ENCODE peak calls at places on chromosomes 1 and 21, in ten cellular contexts. T, O, Q, D, A, V, X, I, R and P are unnamed samples.

GRCh38 chr1:180916012-180916770 is 3.5 kb downstream of the KIAA1614 start:
- DNase-seq in X (no peak), D (no peak), Q (no peak), T (no peak), R (no peak), V (no peak), I (no peak), O (no peak), A (no peak), P (no peak)

GRCh38 chr1:5740450-5740849 is 251.8 kb downstream of the NPHP4 start:
- DNase-seq in X (no peak), O (no peak), V (no peak), A (no peak), R (no peak), Q (no peak), D (no peak), T (no peak), I (no peak), P (no peak)

GRCh38 chr1:41662656-41663437 is 178.4 kb upstream of the EDN2 start:
- DNase-seq in T (peak; percentile 44), R (peak; percentile 64), V (peak; percentile 84), X (no peak), I (no peak), Q (peak; percentile 70), A (no peak), D (peak; percentile 74), O (no peak), P (no peak)

GRCh38 chr1:203129501-203130231 is 2.1 kb downstream of the ADORA1 start:
- DNase-seq in X (no peak), R (no peak), I (peak; percentile 51), D (no peak), Q (no peak), A (no peak), V (no peak), O (no peak), T (no peak), P (peak; percentile 22)

GRCh38 chr21:42317341-42317741 is 2.1 kb upstream of the TFF3 start:
- DNase-seq in A (no peak), O (no peak), R (no peak), D (no peak), X (peak; percentile 73), Q (no peak), T (no peak), V (no peak), I (no peak), P (no peak)

GRCh38 chr1:92755541-92756351 is 29.2 kb downstream of the EVI5 start:
- DNase-seq in O (no peak), D (no peak), I (no peak), T (no peak), V (no peak), R (no peak), A (no peak), Q (no peak), X (no peak), P (no peak)

GRCh38 chr1:231211005-231211857 is 29.8 kb upstream of the GNPAT start:
- DNase-seq in T (peak; percentile 47), A (peak; percentile 31), V (peak; percentile 90), D (peak; percentile 61), X (no peak), Q (peak; percentile 93), O (peak; percentile 4), I (peak; percentile 75), R (peak; percentile 89), P (peak; percentile 53)

GRCh38 chr1:39776400-39776713 is 5.2 kb upstream of the OXCT2 start:
- DNase-seq in Q (no peak), A (no peak), X (no peak), D (no peak), I (no peak), R (no peak), O (no peak), T (no peak), V (peak; percentile 67), P (no peak)

GRCh38 chr1:228088586-228089498 is 6.3 kb downstream of the ARF1 start:
- DNase-seq in T (no peak), Q (no peak), R (no peak), I (no peak), O (no peak), V (no peak), X (no peak), A (no peak), D (no peak), P (no peak)

GRCh38 chr1:19639999-19640362 is 4.1 kb upstream of the NBL1 start:
- DNase-seq in R (no peak), D (peak; percentile 37), A (no peak), T (peak; percentile 53), X (no peak), V (no peak), Q (no peak), O (no peak), I (no peak), P (no peak)

GRCh38 chr1:93964777-93965200 is 55.6 kb upstream of the GCLM start:
- DNase-seq in O (peak; percentile 77), D (peak; percentile 40), I (no peak), X (no peak), T (no peak), Q (no peak), V (peak; percentile 21), A (peak; percentile 31), R (no peak), P (peak; percentile 74)

GRCh38 chr1:51325391-51325790 is 5.0 kb downstream of the TTC39A start:
- DNase-seq in A (no peak), Q (no peak), D (no peak), O (no peak), I (no peak), R (no peak), T (no peak), X (no peak), V (no peak), P (no peak)

GRCh38 chr21:38140192-38140905 is 116.4 kb upstream of the KCNJ15 start:
- DNase-seq in X (no peak), O (peak; percentile 43), A (peak; percentile 29), R (no peak), D (peak; percentile 5), I (no peak), V (no peak), Q (no peak), T (no peak), P (no peak)

GRCh38 chr1:53949023-53949611 is 3.0 kb downstream of the LRRC42 start:
- DNase-seq in V (peak; percentile 44), A (peak; percentile 33), I (peak; percentile 57), T (peak; percentile 47), D (peak; percentile 51), X (peak; percentile 8), R (no peak), O (no peak), Q (peak; percentile 41), P (peak; percentile 23)

GRCh38 chr1:235280467-235280866 is 47.5 kb downstream of the ARID4B start:
- DNase-seq in A (no peak), O (no peak), X (no peak), D (no peak), Q (no peak), V (no peak), T (no peak), R (no peak), I (no peak), P (no peak)

GRCh38 chr1:55955237-55955636 is 624.1 kb downstream of the PLPP3 start:
- DNase-seq in R (no peak), O (no peak), D (peak; percentile 21), T (peak; percentile 56), A (no peak), Q (no peak), V (no peak), I (no peak), X (no peak), P (peak; percentile 49)

GRCh38 chr1:226737819-226738420 is 1.2 kb downstream of the ITPKB start:
- DNase-seq in A (no peak), Q (peak; percentile 50), T (peak; percentile 18), X (no peak), R (peak; percentile 39), O (no peak), D (peak; percentile 45), I (no peak), V (no peak), P (no peak)

GRCh38 chr1:24286246-24287010 is 32.7 kb upstream of the GRHL3 start:
- DNase-seq in D (no peak), V (no peak), T (no peak), X (no peak), I (no peak), O (no peak), A (no peak), R (no peak), Q (no peak), P (no peak)

GRCh38 chr1:23916209-23917131 is 3.3 kb upstream of the CNR2 start:
- DNase-seq in V (peak; percentile 82), R (peak; percentile 22), O (peak; percentile 17), T (peak; percentile 43), A (peak; percentile 43), X (no peak), D (peak; percentile 56), I (peak; percentile 75), Q (peak; percentile 64), P (peak; percentile 83)

GRCh38 chr1:24285231-24285630 is 33.9 kb upstream of the GRHL3 start:
- DNase-seq in R (no peak), X (no peak), V (no peak), T (no peak), D (no peak), A (no peak), O (no peak), I (no peak), Q (no peak), P (no peak)

GRCh38 chr1:205091043-205091740 is 6.9 kb upstream of the TMEM81 start:
- DNase-seq in V (no peak), Q (no peak), A (peak; percentile 53), I (no peak), O (peak; percentile 52), T (no peak), R (no peak), D (no peak), X (no peak), P (no peak)

GRCh38 chr1:10865518-10866313 is 69.3 kb upstream of the CASZ1 start:
- DNase-seq in V (no peak), R (no peak), Q (peak; percentile 52), D (no peak), O (no peak), A (no peak), X (no peak), I (no peak), T (no peak), P (no peak)

GRCh38 chr1:155504207-155504606 is 58.4 kb downstream of the ASH1L start:
- DNase-seq in A (peak; percentile 36), D (peak; percentile 39), V (peak; percentile 47), Q (no peak), I (peak; percentile 73), X (no peak), T (peak; percentile 41), O (no peak), R (no peak), P (peak; percentile 37)

GRCh38 chr1:31910933-31911332 is 27.2 kb downstream of the PTP4A2 start:
- DNase-seq in O (no peak), R (no peak), I (no peak), A (no peak), X (no peak), Q (no peak), D (no peak), V (no peak), T (no peak), P (no peak)

GRCh38 chr1:97901017-97901658 is 19.7 kb downstream of the DPYD start:
- DNase-seq in D (peak; percentile 44), I (no peak), V (no peak), X (no peak), A (no peak), R (no peak), T (peak; percentile 77), O (no peak), Q (no peak), P (no peak)

GRCh38 chr1:216331211-216331610 is 92.0 kb downstream of the USH2A start:
- DNase-seq in X (no peak), T (no peak), O (no peak), A (no peak), R (no peak), Q (no peak), V (no peak), I (no peak), D (no peak), P (no peak)

GRCh38 chr1:169100208-169100882 is 6.1 kb upstream of the ATP1B1 start:
- DNase-seq in R (no peak), D (no peak), I (no peak), V (no peak), O (no peak), A (no peak), T (no peak), Q (no peak), X (no peak), P (peak; percentile 26)

GRCh38 chr1:14476170-14476955 is 122.1 kb upstream of the KAZN start:
- DNase-seq in D (peak; percentile 58), R (no peak), X (no peak), A (no peak), Q (no peak), I (peak; percentile 77), O (no peak), T (no peak), V (no peak), P (peak; percentile 79)